ENCODE peak calls at places on chromosomes 3 and 15, in nine cellular contexts. I is tibial artery, V is WERI-Rb-1, U is fibroblast of lung, A is H9, Y is HFFc6, H is RWPE1, J is B cell, E is A673. F is an unnamed sample.

GRCh38 chr15:52050416-52050815 is 31.4 kb downstream of the MAPK6 start:
- DNase-seq in I (no peak), V (no peak), U (peak), A (no peak), Y (peak), H (peak), J (no peak), E (peak), F (no peak)

GRCh38 chr3:167120828-167121227 is 259.3 kb downstream of the ZBBX start:
- DNase-seq in I (no peak), V (no peak), U (no peak), A (no peak), Y (no peak), H (no peak), J (no peak), E (no peak), F (no peak)

GRCh38 chr3:36525115-36525711 is 144.9 kb downstream of the STAC start:
- DNase-seq in I (no peak), V (no peak), U (no peak), A (no peak), Y (peak), H (peak), J (no peak), E (no peak), F (no peak)

GRCh38 chr3:183774631-183775030 is 50.7 kb downstream of the MAP6D1 start:
- DNase-seq in I (no peak), V (no peak), U (no peak), A (no peak), Y (peak), H (no peak), J (no peak), E (no peak), F (no peak)

GRCh38 chr3:13686332-13686731 is 137.4 kb downstream of the FBLN2 start:
- DNase-seq in I (no peak), V (no peak), U (no peak), A (no peak), Y (no peak), H (no peak), J (no peak), E (no peak), F (no peak)

GRCh38 chr15:60573936-60574335 is 95.0 kb upstream of the ICE2 start:
- DNase-seq in I (no peak), V (no peak), U (no peak), A (no peak), Y (no peak), H (no peak), J (peak), E (peak), F (no peak)

GRCh38 chr3:109177888-109178287 is 41.4 kb downstream of the C3orf85 start:
- DNase-seq in I (no peak), V (no peak), U (no peak), A (no peak), Y (no peak), H (no peak), J (no peak), E (no peak), F (no peak)

GRCh38 chr3:120820748-120821147 is 78.2 kb downstream of the GTF2E1 start:
- DNase-seq in I (no peak), V (no peak), U (no peak), A (no peak), Y (no peak), H (no peak), J (no peak), E (no peak), F (no peak)

GRCh38 chr3:159928692-159929091 is 59.9 kb upstream of the IL12A start:
- DNase-seq in I (no peak), V (no peak), U (peak), A (no peak), Y (peak), H (peak), J (no peak), E (no peak), F (no peak)

GRCh38 chr3:30305021-30305420 is 301.4 kb upstream of the TGFBR2 start:
- DNase-seq in I (no peak), V (no peak), U (no peak), A (no peak), Y (no peak), H (no peak), J (no peak), E (no peak), F (no peak)

DNA sequence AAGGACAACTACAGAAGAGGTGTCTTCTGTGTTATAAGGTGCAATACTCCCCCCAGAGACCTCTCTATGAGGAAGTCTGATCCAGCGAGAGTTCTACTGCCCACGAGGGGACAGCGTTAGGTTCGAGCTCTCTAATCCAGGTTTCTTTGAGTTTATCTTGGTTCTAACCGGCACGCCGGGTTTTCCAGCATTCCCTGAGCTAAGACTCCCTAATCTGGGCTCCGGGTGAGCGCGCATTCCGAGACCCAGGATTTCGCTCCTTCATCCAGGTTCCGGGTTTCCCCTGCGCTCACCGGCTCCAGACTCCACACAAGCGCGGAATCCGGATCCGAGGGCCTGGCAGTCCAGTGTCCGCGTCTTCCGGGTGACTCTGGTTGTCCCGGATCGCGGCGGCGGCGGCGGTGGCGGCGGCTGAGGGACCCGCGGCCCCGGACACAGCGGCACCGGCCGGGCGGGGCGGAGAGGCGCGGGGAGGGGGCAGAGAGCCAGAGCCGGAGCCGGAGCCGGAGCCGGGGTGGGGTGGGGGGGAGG is at the start of gene ZNF609:
- DNase-seq in I (peak), V (peak), U (peak), A (peak), Y (peak), H (peak), J (peak), E (peak), F (peak)
- TF ChIP-seq CTCF in I (no peak), V (peak), U (no peak), A (no peak), Y (no peak), H (no peak), J (no peak), E (no peak), F (no peak)

GRCh38 chr15:62021991-62022600 is 38.2 kb downstream of the VPS13C start:
- DNase-seq in I (no peak), V (peak), U (no peak), A (no peak), Y (no peak), H (no peak), J (no peak), E (peak), F (no peak)
- TF ChIP-seq CTCF in I (no peak), V (peak), U (no peak), A (peak), Y (peak), H (peak), J (peak), E (peak), F (no peak)

GRCh38 chr15:57496946-57497944 is 94.5 kb upstream of the MYZAP start:
- DNase-seq in I (no peak), V (no peak), U (no peak), A (no peak), Y (no peak), H (no peak), J (no peak), E (no peak), F (no peak)
- TF ChIP-seq CTCF in I (no peak), V (no peak), U (no peak), A (no peak), Y (no peak), H (no peak), J (no peak), E (no peak), F (no peak)

DNA sequence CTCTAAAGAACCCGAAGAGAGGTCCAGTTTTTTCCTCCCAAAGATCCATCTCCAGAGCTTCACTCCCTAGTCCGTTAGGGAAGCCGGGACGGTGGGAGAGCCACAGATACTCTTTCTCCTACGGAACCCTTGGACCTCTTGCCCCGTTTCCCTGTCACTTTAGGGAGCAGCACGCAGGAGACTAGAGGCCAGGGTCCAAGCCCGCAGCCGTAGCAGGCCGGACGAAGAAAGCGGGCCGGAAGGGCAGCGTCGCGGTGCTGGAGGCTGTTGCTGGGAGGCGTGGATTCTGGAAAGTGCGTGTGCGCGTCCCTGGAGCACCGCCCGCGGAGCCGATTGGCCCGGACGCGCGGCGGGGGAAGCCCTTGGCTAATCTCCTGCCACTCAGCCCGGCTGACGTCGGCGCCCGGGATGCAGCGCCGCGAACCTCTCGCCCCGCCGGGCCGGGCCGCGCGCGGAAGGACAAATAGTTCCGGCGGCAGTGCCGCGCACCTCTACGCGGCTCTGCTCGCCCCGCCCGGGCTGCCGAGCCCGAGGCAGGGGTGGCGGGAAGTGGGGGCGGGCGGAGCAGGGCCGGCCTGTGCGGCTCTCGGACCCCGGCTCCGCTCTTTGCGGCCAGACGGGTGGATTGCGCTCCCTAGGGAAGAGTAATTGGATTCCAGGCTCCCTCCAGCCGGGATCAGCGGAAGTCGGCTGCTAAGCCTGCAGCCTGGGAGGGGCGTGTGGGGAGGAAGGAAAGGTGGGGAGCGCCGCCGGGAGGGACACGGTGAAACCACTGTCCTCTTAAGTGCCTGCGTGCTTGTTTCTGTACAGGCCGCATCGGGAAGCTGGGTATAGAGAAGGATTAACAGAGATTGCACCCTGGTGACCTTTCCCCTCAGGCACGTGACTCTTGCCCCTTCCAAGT is 31.3 kb upstream of the TCF12 start:
- DNase-seq in I (peak), V (peak), U (peak), A (peak), Y (peak), H (peak), J (peak), E (peak), F (peak)
- TF ChIP-seq CTCF in I (no peak), V (peak), U (no peak), A (no peak), Y (peak), H (peak), J (no peak), E (no peak), F (no peak)

F was measured in GM20000.